ENCODE peak calls at places on chromosome 14, in six cellular contexts. B is suprapubic skin, U is stomach, Z is ovary, Y is HepG2, D is sigmoid colon. P is an unnamed sample.
A peak's percentile ranks its signal among the peaks of the same experiment; 100 is the strongest.

GRCh38 chr14:61126083-61126962 is 145.3 kb downstream of the SLC38A6 start:
- DNase-seq in B (no peak), Y (no peak), Z (no peak), U (no peak), D (no peak), P (no peak)

GRCh38 chr14:64698899-64699298 is 5.3 kb upstream of the PLEKHG3 start:
- DNase-seq in U (peak; percentile 78), Y (no peak), Z (no peak), D (peak; percentile 29), B (no peak), P (no peak)

GRCh38 chr14:25431211-25432076 is 381.5 kb upstream of the STXBP6 start:
- DNase-seq in B (no peak), D (no peak), U (peak; percentile 32), Y (peak; percentile 53), Z (no peak), P (no peak)

GRCh38 chr14:21923820-21924219 is 250.2 kb upstream of the OR4E1 start:
- DNase-seq in U (no peak), B (no peak), Y (no peak), D (no peak), Z (no peak), P (no peak)

GRCh38 chr14:99559286-99559990 is 44.6 kb downstream of the CCDC85C start:
- DNase-seq in B (no peak), D (no peak), Z (no peak), U (no peak), Y (no peak), P (no peak)

GRCh38 chr14:90760055-90760444 is 56.2 kb downstream of the TTC7B start:
- DNase-seq in Y (no peak), D (no peak), Z (no peak), B (no peak), U (no peak), P (no peak)

GRCh38 chr14:47675489-47676300 is at the start of gene MDGA2:
- DNase-seq in Y (no peak), Z (no peak), B (no peak), D (no peak), U (no peak), P (no peak)

GRCh38 chr14:51147183-51147582 is 52.3 kb upstream of the TRIM9 start:
- DNase-seq in D (no peak), Z (no peak), U (no peak), B (no peak), Y (peak; percentile 6), P (no peak)

GRCh38 chr14:64849940-64850339 is 29.8 kb downstream of the SPTB start:
- DNase-seq in D (no peak), U (no peak), Z (no peak), B (no peak), Y (no peak), P (no peak)

GRCh38 chr14:96158735-96159134 is 45.9 kb upstream of the BDKRB2 start:
- DNase-seq in Z (no peak), U (peak; percentile 16), D (no peak), B (peak; percentile 37), Y (no peak), P (no peak)

GRCh38 chr14:68894802-68895201 is 84.3 kb downstream of the ACTN1 start:
- DNase-seq in U (no peak), D (no peak), Z (no peak), Y (no peak), B (no peak), P (no peak)

GRCh38 chr14:86357866-86358265 is 827.9 kb downstream of the FLRT2 start:
- DNase-seq in Y (no peak), U (no peak), D (no peak), Z (no peak), B (no peak), P (no peak)

GRCh38 chr14:23137221-23138172 is 18.4 kb upstream of the CEBPE start:
- DNase-seq in U (peak; percentile 71), Y (no peak), B (no peak), D (no peak), Z (no peak), P (no peak)

GRCh38 chr14:36617824-36618223 is 35.4 kb upstream of the NKX2-8 start:
- DNase-seq in Z (peak; percentile 13), U (no peak), D (no peak), B (no peak), Y (no peak), P (no peak)

GRCh38 chr14:98724734-98725133 is 547.3 kb downstream of the BCL11B start:
- DNase-seq in U (no peak), Z (no peak), Y (no peak), B (no peak), D (no peak), P (no peak)

GRCh38 chr14:92484132-92484823 is 29.3 kb upstream of the RIN3 start:
- DNase-seq in B (no peak), D (no peak), Z (no peak), Y (no peak), U (no peak), P (no peak)

GRCh38 chr14:92480856-92481255 is 32.7 kb upstream of the RIN3 start:
- DNase-seq in U (no peak), Y (no peak), D (no peak), Z (no peak), B (no peak), P (no peak)

GRCh38 chr14:92482621-92483319 is 30.8 kb upstream of the RIN3 start:
- DNase-seq in B (no peak), D (no peak), Z (no peak), U (no peak), Y (no peak), P (no peak)

GRCh38 chr14:92481386-92481785 is 32.2 kb upstream of the RIN3 start:
- DNase-seq in Z (no peak), U (no peak), B (no peak), Y (no peak), D (no peak), P (no peak)

GRCh38 chr14:92481811-92482559 is 31.6 kb upstream of the RIN3 start:
- DNase-seq in D (no peak), U (no peak), B (no peak), Y (no peak), Z (no peak), P (no peak)
- TF ChIP-seq POLR2A in D (no peak), U (no peak), B (no peak), Y (no peak), Z (no peak), P (no peak)

GRCh38 chr14:92985521-92985920 is 62.6 kb downstream of the CHGA start:
- DNase-seq in Z (no peak), Y (no peak), U (no peak), D (no peak), B (no peak), P (no peak)
- H3K27ac ChIP-seq in Z (peak overlapping the region; percentile 75), Y (no peak overlapping the region), U (peak overlapping the region; percentile 60), D (peak overlapping the region; percentile 69), B (no peak overlapping the region), P (peak overlapping the region; percentile 66)

GRCh38 chr14:63421226-63421625 is 102.5 kb upstream of the GPHB5 start:
- DNase-seq in Z (no peak), B (no peak), D (no peak), U (no peak), Y (no peak), P (no peak)

GRCh38 chr14:63418020-63418419 is 99.3 kb upstream of the GPHB5 start:
- DNase-seq in U (no peak), B (no peak), Y (no peak), Z (no peak), D (no peak), P (no peak)

GRCh38 chr14:63426838-63427237 is 108.1 kb upstream of the GPHB5 start:
- DNase-seq in B (no peak), Y (no peak), Z (no peak), U (no peak), D (no peak), P (no peak)

GRCh38 chr14:63421919-63422318 is 103.2 kb upstream of the GPHB5 start:
- DNase-seq in U (no peak), Z (no peak), Y (no peak), D (no peak), B (no peak), P (no peak)

DNA sequence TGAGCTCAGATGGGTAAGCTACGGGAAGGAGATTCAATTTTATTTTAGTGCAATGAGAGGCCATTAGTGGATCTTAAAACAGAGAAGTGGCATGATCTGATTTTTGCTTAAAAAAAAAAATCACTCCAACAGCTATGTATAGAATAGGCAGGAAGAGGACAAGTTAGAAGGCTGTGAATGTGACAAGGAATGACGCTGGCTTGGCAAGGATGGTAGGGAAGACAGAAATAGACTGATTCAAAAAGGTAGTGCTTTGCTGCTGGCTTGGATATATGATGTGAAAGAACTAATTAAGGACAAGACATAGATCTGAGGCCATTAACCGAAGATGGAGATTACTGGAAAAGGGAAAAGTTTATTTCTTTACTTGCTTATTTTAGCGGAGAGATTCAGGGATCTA is 105.2 kb upstream of the GPHB5 start:
- DNase-seq in U (no peak), Y (no peak), Z (no peak), B (no peak), D (no peak), P (no peak)
- TF ChIP-seq EP300 in U (no peak), Y (no peak), Z (no peak), B (no peak), D (no peak), P (no peak)

GRCh38 chr14:66295386-66295785 is 190.8 kb upstream of the CCDC196 start:
- DNase-seq in D (no peak), Z (no peak), Y (no peak), B (no peak), U (no peak), P (no peak)
- TF ChIP-seq POLR2A in D (no peak), Z (no peak), Y (no peak), B (no peak), U (no peak), P (no peak)

GRCh38 chr14:92657457-92658142 is 90.8 kb downstream of the LGMN start:
- DNase-seq in B (peak; percentile 83), Y (no peak), D (peak; percentile 87), Z (no peak), U (peak; percentile 39), P (no peak)
- H3K27ac ChIP-seq in B (peak overlapping the region; percentile 29), Y (no peak overlapping the region), D (peak overlapping the region; percentile 10), Z (no peak overlapping the region), U (peak overlapping the region; percentile 90), P (peak overlapping the region; percentile 42)

P was measured in esophagus muscularis mucosa.